ENCODE peak calls at places on chromosomes 1 and 21, in four cellular contexts. N, J, C and W are unnamed samples.

GRCh38 chr1:151990856-151991198 is 2.8 kb downstream of the S100A10 start:
- DNase-seq in J (no peak), C (peak), N (no peak), W (peak)

GRCh38 chr1:980602-981395 is 1.1 kb downstream of the PERM1 start:
- DNase-seq in J (no peak), C (no peak), N (no peak), W (no peak)

GRCh38 chr1:116020668-116021272 is 44.5 kb downstream of the SLC22A15 start:
- DNase-seq in C (peak), J (peak), N (no peak), W (peak)

GRCh38 chr1:218380125-218380977 is 35.2 kb downstream of the TGFB2 start:
- DNase-seq in C (peak), N (no peak), J (no peak), W (peak)

GRCh38 chr1:225766967-225767413 is 10.6 kb upstream of the SRP9 start:
- DNase-seq in J (peak), C (peak), N (no peak), W (peak)

GRCh38 chr1:184022651-184023050 is 14.9 kb downstream of the COLGALT2 start:
- DNase-seq in J (no peak), N (no peak), C (no peak), W (no peak)

GRCh38 chr1:248739580-248740205 is 15.9 kb downstream of the LYPD8 start:
- DNase-seq in J (no peak), C (no peak), N (no peak), W (no peak)

GRCh38 chr1:159832309-159832708 is 5.6 kb downstream of the SLAMF8 start:
- DNase-seq in J (no peak), N (no peak), C (no peak), W (no peak)

GRCh38 chr1:99727575-99728190 is 38.8 kb downstream of the FRRS1 start:
- DNase-seq in C (peak), J (peak), N (no peak), W (peak)

GRCh38 chr1:24694380-24694843 is 50.8 kb upstream of the CLIC4 start:
- DNase-seq in C (peak), N (no peak), J (no peak), W (no peak)

GRCh38 chr1:151946366-151946764 is 37.1 kb upstream of the THEM4 start:
- DNase-seq in C (no peak), J (no peak), N (no peak), W (no peak)

GRCh38 chr1:36542962-36543515 is 60.3 kb upstream of the CSF3R start:
- DNase-seq in N (no peak), J (no peak), C (peak), W (no peak)

GRCh38 chr1:217747156-217747769 is 116.1 kb downstream of the SPATA17 start:
- DNase-seq in J (no peak), N (no peak), C (peak), W (peak)

GRCh38 chr1:235087906-235088305 is 40.7 kb downstream of the TOMM20 start:
- DNase-seq in N (no peak), J (no peak), C (no peak), W (no peak)

GRCh38 chr1:23344111-23344986 is at the start of gene HNRNPR:
- DNase-seq in C (peak), J (peak), N (peak), W (peak)

GRCh38 chr1:102838016-102838415 is 270.3 kb downstream of the COL11A1 start:
- DNase-seq in C (no peak), N (no peak), J (no peak), W (no peak)

GRCh38 chr1:147171399-147172167 is 687 bp downstream of the PRKAB2 start:
- DNase-seq in C (no peak), J (no peak), N (no peak), W (no peak)

GRCh38 chr1:39204441-39205081 is at the start of gene MACF1:
- DNase-seq in C (peak), N (no peak), J (peak), W (peak)

GRCh38 chr1:215252164-215252563 is 169.6 kb downstream of the KCNK2 start:
- DNase-seq in J (no peak), C (no peak), N (no peak), W (no peak)

GRCh38 chr1:205438213-205439158 is 16.6 kb upstream of the LEMD1 start:
- DNase-seq in C (peak), N (no peak), J (peak), W (peak)

GRCh38 chr21:8994640-8995511 is 1526.5 kb upstream of the TPTE start:
- DNase-seq in C (no peak), J (no peak), N (no peak), W (no peak)